ENCODE peak calls at places on chromosomes 4 and X, in eight cellular contexts. J is GM23248, V is fibroblast of lung, X is hepatocyte, A is GM23338, E is K562, D is IMR-90, B is SK-N-SH. L is an unnamed sample. For H3K4me1, the result is how much of the 10 kb centered on the place peaks cover.

GRCh38 chrX:154351183-154352011 is 23.0 kb downstream of the FLNA start:
- DNase-seq in J (no peak), V (no peak), X (no peak), A (no peak), E (no peak), D (no peak), B (no peak), L (no peak)

GRCh38 chr4:76998251-76998901 is 48.8 kb downstream of the SEPTIN11 start:
- DNase-seq in J (peak), V (peak), X (no peak), A (no peak), E (no peak), D (peak), B (no peak), L (no peak)

GRCh38 chr4:78650106-78651021 is 98.8 kb downstream of the ANXA3 start:
- DNase-seq in J (peak), V (peak), X (peak), A (no peak), E (peak), D (peak), B (no peak), L (no peak)

GRCh38 chr4:15779336-15779735 is 1.2 kb downstream of the CD38 start:
- DNase-seq in J (peak), V (peak), X (peak), A (peak), E (peak), D (peak), B (peak), L (peak)

GRCh38 chr4:5503295-5503694 is 205.1 kb downstream of the EVC2 start:
- DNase-seq in J (no peak), V (no peak), X (no peak), A (no peak), E (no peak), D (no peak), B (no peak), L (no peak)

GRCh38 chrX:70479970-70480659 is 35.5 kb downstream of the DLG3 start:
- DNase-seq in J (no peak), V (peak), X (peak), A (peak), E (no peak), D (no peak), B (no peak), L (no peak)

GRCh38 chrX:146907391-146908240 is 93.1 kb upstream of the CXorf51A start:
- DNase-seq in J (peak), V (no peak), X (no peak), A (no peak), E (no peak), D (no peak), B (no peak), L (no peak)

GRCh38 chr4:8586671-8587468 is 5.7 kb upstream of the CPZ start:
- DNase-seq in J (no peak), V (no peak), X (no peak), A (no peak), E (peak), D (no peak), B (no peak), L (peak)

GRCh38 chrX:18895157-18895952 is 88.6 kb downstream of the PHKA2 start:
- DNase-seq in J (peak), V (peak), X (peak), A (no peak), E (no peak), D (peak), B (peak), L (peak)

GRCh38 chr4:110636677-110637407 is 14.0 kb upstream of the PITX2 start:
- DNase-seq in J (peak), V (no peak), X (peak), A (peak), E (no peak), D (peak), B (no peak), L (peak)

GRCh38 chrX:119579414-119579813 is 5.1 kb downstream of the UBE2A start:
- DNase-seq in J (no peak), V (no peak), X (no peak), A (no peak), E (no peak), D (no peak), B (no peak), L (no peak)

GRCh38 chr4:55184600-55185523 is 59.5 kb upstream of the KDR start:
- DNase-seq in J (peak), V (peak), X (peak), A (peak), E (peak), D (peak), B (no peak), L (no peak)

GRCh38 chr4:8543623-8544022 is 36.6 kb upstream of the GPR78 start:
- DNase-seq in J (no peak), V (no peak), X (no peak), A (no peak), E (no peak), D (no peak), B (no peak), L (no peak)

GRCh38 chr4:139144161-139144859 is 32.7 kb downstream of the ELF2 start:
- DNase-seq in J (peak), V (peak), X (peak), A (peak), E (no peak), D (peak), B (no peak), L (peak)

GRCh38 chr4:184762100-184762499 is 28.2 kb upstream of the CENPU start:
- DNase-seq in J (no peak), V (no peak), X (no peak), A (no peak), E (no peak), D (no peak), B (no peak), L (no peak)

GRCh38 chrX:110383414-110383813 is 24.8 kb downstream of the RTL9 start:
- DNase-seq in J (peak), V (peak), X (peak), A (no peak), E (no peak), D (peak), B (no peak), L (no peak)

GRCh38 chr4:53068755-53069154 is 206.6 kb downstream of the RASL11B start:
- DNase-seq in J (peak), V (no peak), X (no peak), A (no peak), E (no peak), D (peak), B (no peak), L (no peak)

GRCh38 chr4:96379524-96379923 is 539.6 kb downstream of the PDHA2 start:
- DNase-seq in J (no peak), V (no peak), X (no peak), A (no peak), E (no peak), D (no peak), B (peak), L (peak)

GRCh38 chrX:152819732-152820131 is 10.8 kb downstream of the CETN2 start:
- DNase-seq in J (peak), V (peak), X (no peak), A (no peak), E (no peak), D (peak), B (no peak), L (no peak)

GRCh38 chr4:74016068-74016467 is 17.6 kb upstream of the CXCL5 start:
- DNase-seq in J (no peak), V (peak), X (no peak), A (no peak), E (no peak), D (peak), B (no peak), L (no peak)

GRCh38 chrX:153736071-153736820 is 11.6 kb downstream of the ABCD1 start:
- DNase-seq in J (no peak), V (no peak), X (no peak), A (no peak), E (no peak), D (no peak), B (no peak), L (peak)

GRCh38 chrX:115912372-115912897 is 258.1 kb upstream of the AGTR2 start:
- DNase-seq in J (peak), V (no peak), X (no peak), A (peak), E (peak), D (no peak), B (no peak), L (peak)

GRCh38 chr4:2685541-2685940 is 70.6 kb downstream of the TNIP2 start:
- DNase-seq in J (peak), V (peak), X (no peak), A (no peak), E (no peak), D (peak), B (no peak), L (peak)

GRCh38 chr4:56844817-56845580 is 23.5 kb upstream of the SPINK2 start:
- DNase-seq in J (no peak), V (no peak), X (no peak), A (peak), E (no peak), D (no peak), B (no peak), L (no peak)

GRCh38 chrX:54786972-54787371 is 11.1 kb downstream of the ITIH6 start:
- DNase-seq in J (no peak), V (no peak), X (no peak), A (peak), E (no peak), D (no peak), B (no peak), L (no peak)

GRCh38 chrX:51148848-51149247 is 183.8 kb upstream of the NUDT10 start:
- DNase-seq in J (no peak), V (no peak), X (peak), A (peak), E (no peak), D (no peak), B (no peak), L (no peak)

GRCh38 chr4:156803056-156803455 is 168.5 kb downstream of the PDGFC start:
- DNase-seq in J (peak), V (peak), X (no peak), A (no peak), E (no peak), D (peak), B (no peak), L (peak)

GRCh38 chrX:135707880-135708279 is 5.6 kb upstream of the CT45A1 start:
- DNase-seq in J (peak), V (no peak), X (no peak), A (peak), E (peak), D (no peak), B (peak), L (no peak)

GRCh38 chr4:17688011-17688441 is 73.6 kb downstream of the MED28 start:
- DNase-seq in J (no peak), V (no peak), X (no peak), A (no peak), E (no peak), D (no peak), B (no peak), L (peak)

GRCh38 chr4:53644607-53645006 is 53.3 kb upstream of the LNX1 start:
- DNase-seq in J (no peak), V (no peak), X (peak), A (no peak), E (no peak), D (no peak), B (no peak), L (no peak)

GRCh38 chrX:150032742-150033141 is 94.5 kb upstream of the EOLA2 start:
- DNase-seq in J (peak), V (peak), X (peak), A (no peak), E (no peak), D (peak), B (no peak), L (no peak)

GRCh38 chr4:69860007-69860406 is at the start of gene SULT1E1:
- DNase-seq in J (no peak), V (peak), X (no peak), A (peak), E (no peak), D (peak), B (no peak), L (no peak)

GRCh38 chrX:16838202-16839066 is 31.7 kb downstream of the RBBP7 start:
- DNase-seq in J (peak), V (peak), X (peak), A (no peak), E (no peak), D (peak), B (no peak), L (peak)

GRCh38 chr4:38950159-38950558 is 82.0 kb downstream of the TMEM156 start:
- DNase-seq in J (no peak), V (peak), X (no peak), A (no peak), E (no peak), D (no peak), B (no peak), L (no peak)

GRCh38 chr4:2714071-2714770 is 41.9 kb downstream of the TNIP2 start:
- DNase-seq in J (peak), V (peak), X (no peak), A (no peak), E (no peak), D (peak), B (peak), L (peak)

GRCh38 chrX:53990201-53990600 is 54.1 kb downstream of the PHF8 start:
- DNase-seq in J (no peak), V (peak), X (no peak), A (no peak), E (no peak), D (peak), B (no peak), L (no peak)

GRCh38 chr4:60579335-60579734 is 620.8 kb upstream of the ADGRL3 start:
- DNase-seq in J (no peak), V (no peak), X (no peak), A (no peak), E (no peak), D (peak), B (no peak), L (peak)

GRCh38 chr4:60582167-60582566 is 618.0 kb upstream of the ADGRL3 start:
- DNase-seq in J (no peak), V (no peak), X (no peak), A (no peak), E (no peak), D (no peak), B (no peak), L (no peak)
- H2AFZ ChIP-seq in J (no peak), V (no peak), X (no peak), A (no peak), E (no peak), D (no peak), B (no peak), L (no peak)

GRCh38 chr4:25536577-25537325 is 118.9 kb upstream of the SLC34A2 start:
- DNase-seq in J (no peak), V (no peak), X (no peak), A (no peak), E (no peak), D (no peak), B (no peak), L (no peak)

GRCh38 chr4:25533237-25533636 is 122.4 kb upstream of the SLC34A2 start:
- DNase-seq in J (no peak), V (no peak), X (no peak), A (no peak), E (no peak), D (no peak), B (no peak), L (no peak)

GRCh38 chr4:25535278-25535677 is 120.4 kb upstream of the SLC34A2 start:
- DNase-seq in J (no peak), V (no peak), X (no peak), A (no peak), E (no peak), D (no peak), B (no peak), L (no peak)

GRCh38 chr4:25538430-25538829 is 117.2 kb upstream of the SLC34A2 start:
- DNase-seq in J (no peak), V (no peak), X (no peak), A (no peak), E (no peak), D (no peak), B (no peak), L (no peak)

GRCh38 chr4:25535701-25536473 is 119.8 kb upstream of the SLC34A2 start:
- DNase-seq in J (no peak), V (no peak), X (no peak), A (no peak), E (no peak), D (no peak), B (no peak), L (no peak)
- H3K4me3 ChIP-seq in J (no peak), V (no peak), X (no peak), A (no peak), E (no peak), D (no peak), B (no peak), L (no peak)

GRCh38 chr4:165802452-165802851 is 70.6 kb upstream of the TLL1 start:
- DNase-seq in J (no peak), V (no peak), X (no peak), A (no peak), E (no peak), D (no peak), B (no peak), L (no peak)
- H3K4me1 ChIP-seq in J (under half), V (under half), X (under half), A (under half), E (under half), D (under half), B (under half), L (under half)

GRCh38 chr4:169774466-169775445 is 17.0 kb upstream of the HPF1 start:
- DNase-seq in J (peak), V (peak), X (peak), A (peak), E (peak), D (no peak), B (peak), L (no peak)
- H2AFZ ChIP-seq in J (peak), V (no peak), X (no peak), A (peak), E (peak), D (peak), B (no peak), L (peak)

GRCh38 chr4:140640150-140640748 is 71.5 kb upstream of the UCP1 start:
- DNase-seq in J (no peak), V (no peak), X (no peak), A (no peak), E (no peak), D (no peak), B (no peak), L (no peak)

GRCh38 chr4:140643571-140644055 is 74.9 kb upstream of the UCP1 start:
- DNase-seq in J (no peak), V (no peak), X (no peak), A (no peak), E (no peak), D (no peak), B (no peak), L (no peak)

GRCh38 chr4:140641105-140641555 is 72.4 kb upstream of the UCP1 start:
- DNase-seq in J (no peak), V (no peak), X (no peak), A (no peak), E (no peak), D (no peak), B (no peak), L (no peak)

GRCh38 chr4:140642674-140643437 is 74.1 kb upstream of the UCP1 start:
- DNase-seq in J (no peak), V (no peak), X (no peak), A (no peak), E (no peak), D (no peak), B (no peak), L (no peak)

GRCh38 chr4:140641789-140642439 is 73.2 kb upstream of the UCP1 start:
- DNase-seq in J (no peak), V (peak), X (peak), A (peak), E (no peak), D (no peak), B (peak), L (no peak)
- H3K4me3 ChIP-seq in J (no peak), V (peak), X (no peak), A (no peak), E (no peak), D (no peak), B (no peak), L (no peak)

DNA sequence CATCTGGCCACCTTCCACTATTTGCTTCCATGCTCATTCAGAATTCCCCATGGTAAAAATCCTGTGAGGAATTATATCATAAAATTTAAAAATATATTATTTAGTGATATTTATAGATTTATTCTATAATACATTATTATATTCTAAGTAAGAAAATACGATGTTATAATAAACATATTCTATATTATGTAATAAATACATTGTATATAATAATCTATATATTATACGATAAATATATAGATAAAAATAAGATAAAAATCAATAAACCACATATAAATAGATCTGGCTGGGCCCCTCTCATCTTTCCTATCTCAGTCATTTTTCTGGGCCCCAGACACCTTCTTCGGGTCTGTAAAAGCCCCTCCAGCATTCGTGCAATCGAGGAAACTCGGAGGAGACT is 68.5 kb downstream of the DCTD start:
- DNase-seq in J (no peak), V (no peak), X (no peak), A (no peak), E (no peak), D (no peak), B (no peak), L (no peak)
- H3K4me1 ChIP-seq in J (under half), V (under half), X (under half), A (under half), E (under half), D (under half), B (under half), L (under half)

GRCh38 chr4:13546855-13547562 is 2.7 kb upstream of the NKX3-2 start:
- DNase-seq in J (no peak), V (no peak), X (peak), A (peak), E (no peak), D (no peak), B (peak), L (peak)
- H2AFZ ChIP-seq in J (peak), V (peak), X (peak), A (peak), E (peak), D (peak), B (peak), L (peak)

GRCh38 chr4:189200346-189200745 is 740.3 kb upstream of the FRG1 start:
- DNase-seq in J (no peak), V (peak), X (no peak), A (no peak), E (no peak), D (no peak), B (no peak), L (no peak)

GRCh38 chr4:189204616-189205015 is 736.1 kb upstream of the FRG1 start:
- DNase-seq in J (no peak), V (no peak), X (no peak), A (peak), E (no peak), D (no peak), B (no peak), L (no peak)

GRCh38 chr4:189206953-189207352 is 733.7 kb upstream of the FRG1 start:
- DNase-seq in J (no peak), V (peak), X (no peak), A (no peak), E (no peak), D (no peak), B (peak), L (no peak)

GRCh38 chr4:189202182-189202868 is 738.3 kb upstream of the FRG1 start:
- DNase-seq in J (peak), V (peak), X (peak), A (peak), E (peak), D (peak), B (peak), L (peak)

GRCh38 chr4:189202869-189203271 is 737.8 kb upstream of the FRG1 start:
- DNase-seq in J (peak), V (peak), X (peak), A (peak), E (no peak), D (peak), B (no peak), L (no peak)
- H3K4me3 ChIP-seq in J (peak), V (no peak), X (no peak), A (no peak), E (no peak), D (peak), B (no peak), L (peak)